ENCODE peak calls at places on chromosomes 4 and X, in eight cellular contexts. T, J, C, U, M, K, X and Q are unnamed samples.

GRCh38 chrX:154142386-154142785 is 1.7 kb upstream of the OPN1LW start:
- DNase-seq in M (no peak), J (no peak), X (no peak), T (peak; percentile 19), U (no peak), K (no peak), C (no peak), Q (no peak)

GRCh38 chr4:182492456-182492855 is 249.3 kb downstream of the TENM3 start:
- DNase-seq in K (no peak), J (no peak), X (no peak), U (no peak), M (no peak), T (no peak), C (no peak), Q (no peak)

GRCh38 chrX:81174286-81174685 is 27.4 kb downstream of the HMGN5 start:
- DNase-seq in C (peak; percentile 11), M (no peak), K (no peak), X (no peak), J (no peak), U (no peak), T (no peak), Q (no peak)

GRCh38 chr4:101910786-101911373 is 120.3 kb downstream of the BANK1 start:
- DNase-seq in K (no peak), M (no peak), T (no peak), J (no peak), U (no peak), C (no peak), X (no peak), Q (no peak)

GRCh38 chrX:149629730-149630387 is 1.7 kb downstream of the TMEM185A start:
- DNase-seq in K (no peak), X (no peak), C (no peak), M (no peak), T (no peak), J (no peak), U (no peak), Q (no peak)

GRCh38 chrX:43836435-43837184 is 45.6 kb downstream of the MAOB start:
- DNase-seq in X (no peak), U (no peak), J (no peak), T (no peak), C (peak; percentile 24), K (no peak), M (no peak), Q (no peak)

GRCh38 chr4:85953651-85954018 is 406.2 kb downstream of the MAPK10 start:
- DNase-seq in X (no peak), C (peak; percentile 74), K (no peak), T (no peak), U (no peak), J (no peak), M (no peak), Q (no peak)

GRCh38 chr4:160319221-160319867 is 1216.5 kb downstream of the RAPGEF2 start:
- DNase-seq in C (peak; percentile 99), J (no peak), T (no peak), K (no peak), X (no peak), M (no peak), U (no peak), Q (no peak)

GRCh38 chr4:52914051-52914605 is 52.0 kb downstream of the RASL11B start:
- DNase-seq in M (peak; percentile 33), J (no peak), X (no peak), C (no peak), U (no peak), K (no peak), T (no peak), Q (no peak)

GRCh38 chr4:176735300-176735699 is 57.4 kb downstream of the VEGFC start:
- DNase-seq in J (no peak), X (no peak), K (no peak), C (no peak), M (no peak), T (no peak), U (no peak), Q (no peak)

GRCh38 chrX:11458175-11458574 is 165.0 kb downstream of the AMELX start:
- DNase-seq in U (no peak), C (no peak), X (no peak), M (no peak), J (no peak), T (peak; percentile 44), K (peak; percentile 26), Q (no peak)

GRCh38 chr4:40409835-40410234 is 74.7 kb downstream of the CHRNA9 start:
- DNase-seq in U (no peak), K (no peak), T (no peak), J (no peak), M (no peak), X (no peak), C (no peak), Q (no peak)

GRCh38 chrX:13048265-13048664 is 3.8 kb upstream of the FAM9C start:
- DNase-seq in K (no peak), J (no peak), T (no peak), X (no peak), C (no peak), U (no peak), M (no peak), Q (no peak)

GRCh38 chr4:128635939-128636551 is 173.5 kb upstream of the JADE1 start:
- DNase-seq in U (no peak), C (no peak), K (no peak), T (no peak), X (no peak), M (no peak), J (no peak), Q (no peak)

GRCh38 chrX:7147431-7147977 is at the start of gene STS:
- DNase-seq in U (peak; percentile 76), X (peak; percentile 68), T (peak; percentile 4), M (peak; percentile 17), J (peak; percentile 52), C (no peak), K (peak; percentile 44), Q (peak; percentile 74)

GRCh38 chrX:10157545-10157944 is 770 bp downstream of the CLCN4 start:
- DNase-seq in T (no peak), M (no peak), J (no peak), X (no peak), C (no peak), K (no peak), U (no peak), Q (no peak)

GRCh38 chrX:13661735-13662536 is 9.0 kb downstream of the TCEANC start:
- DNase-seq in T (no peak), X (no peak), C (no peak), K (no peak), J (no peak), M (no peak), U (no peak), Q (no peak)

GRCh38 chr4:150368667-150369066 is 213.3 kb upstream of the MAB21L2 start:
- DNase-seq in T (no peak), M (no peak), K (no peak), U (no peak), J (no peak), X (no peak), C (no peak), Q (no peak)

GRCh38 chr4:153483432-153484418 is 17.6 kb downstream of the TMEM131L start:
- DNase-seq in K (no peak), M (no peak), X (no peak), C (no peak), J (no peak), T (no peak), U (no peak), Q (no peak)
- H3K9me3 ChIP-seq in K (no peaks in the 10 kb centered on the region), M (no peaks in the 10 kb centered on the region), X (no peaks in the 10 kb centered on the region), C (no peaks in the 10 kb centered on the region), J (no peaks in the 10 kb centered on the region), T (no peaks in the 10 kb centered on the region), U (no peaks in the 10 kb centered on the region), Q (no peaks in the 10 kb centered on the region)

DNA sequence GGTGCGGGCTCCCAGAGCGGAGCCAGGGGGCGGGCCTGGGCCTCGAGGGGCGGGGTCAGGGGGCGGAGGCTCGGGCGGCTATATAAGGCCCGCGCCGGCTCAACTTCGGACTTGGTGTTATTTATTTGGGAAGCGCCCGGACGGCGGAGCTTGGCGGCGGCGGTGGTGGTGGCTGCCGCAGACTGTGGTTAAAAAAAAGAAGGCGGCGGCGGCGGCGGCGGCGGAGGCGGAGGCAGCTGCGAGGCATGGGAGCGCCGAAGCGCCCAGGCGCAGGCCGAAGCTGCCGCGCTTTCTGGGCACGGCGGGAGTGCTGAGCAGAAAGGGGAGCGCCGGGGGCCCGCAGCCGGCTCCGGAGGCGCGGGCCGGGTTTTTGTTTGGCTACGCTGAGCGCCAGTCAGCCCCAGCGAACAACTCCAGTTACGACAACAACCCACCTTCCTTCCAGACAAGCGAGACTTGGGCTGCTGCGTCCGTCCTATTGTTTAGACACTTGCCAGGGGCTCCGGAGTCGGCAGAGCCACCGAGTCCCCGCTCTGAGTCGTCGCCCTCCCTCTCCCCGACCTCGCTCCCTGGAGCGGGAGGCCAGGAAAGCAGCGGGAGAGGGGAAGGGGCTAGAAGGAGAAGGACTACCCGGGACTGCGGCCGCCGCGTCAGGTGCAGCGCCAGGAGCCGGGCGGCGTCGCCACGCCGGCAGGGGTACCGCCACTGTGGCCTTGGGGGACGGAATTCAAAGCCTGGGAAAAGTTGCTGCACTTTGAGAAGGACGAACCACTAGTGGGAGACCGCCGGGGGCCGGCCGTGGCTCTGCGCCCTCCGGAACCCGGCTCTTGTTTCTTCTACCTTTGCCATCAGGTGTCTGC is at the start of gene SLIT2:
- DNase-seq in J (peak; percentile 81), C (peak; percentile 10), T (peak; percentile 78), K (peak; percentile 49), U (peak; percentile 76), X (peak; percentile 86), M (peak; percentile 79), Q (peak; percentile 95)
- TF ChIP-seq POLR2A in J (peak; percentile 59), C (no peak), T (peak; percentile 72), K (no peak), U (no peak), X (peak; percentile 59), M (peak; percentile 88), Q (peak; percentile 67)

DNA sequence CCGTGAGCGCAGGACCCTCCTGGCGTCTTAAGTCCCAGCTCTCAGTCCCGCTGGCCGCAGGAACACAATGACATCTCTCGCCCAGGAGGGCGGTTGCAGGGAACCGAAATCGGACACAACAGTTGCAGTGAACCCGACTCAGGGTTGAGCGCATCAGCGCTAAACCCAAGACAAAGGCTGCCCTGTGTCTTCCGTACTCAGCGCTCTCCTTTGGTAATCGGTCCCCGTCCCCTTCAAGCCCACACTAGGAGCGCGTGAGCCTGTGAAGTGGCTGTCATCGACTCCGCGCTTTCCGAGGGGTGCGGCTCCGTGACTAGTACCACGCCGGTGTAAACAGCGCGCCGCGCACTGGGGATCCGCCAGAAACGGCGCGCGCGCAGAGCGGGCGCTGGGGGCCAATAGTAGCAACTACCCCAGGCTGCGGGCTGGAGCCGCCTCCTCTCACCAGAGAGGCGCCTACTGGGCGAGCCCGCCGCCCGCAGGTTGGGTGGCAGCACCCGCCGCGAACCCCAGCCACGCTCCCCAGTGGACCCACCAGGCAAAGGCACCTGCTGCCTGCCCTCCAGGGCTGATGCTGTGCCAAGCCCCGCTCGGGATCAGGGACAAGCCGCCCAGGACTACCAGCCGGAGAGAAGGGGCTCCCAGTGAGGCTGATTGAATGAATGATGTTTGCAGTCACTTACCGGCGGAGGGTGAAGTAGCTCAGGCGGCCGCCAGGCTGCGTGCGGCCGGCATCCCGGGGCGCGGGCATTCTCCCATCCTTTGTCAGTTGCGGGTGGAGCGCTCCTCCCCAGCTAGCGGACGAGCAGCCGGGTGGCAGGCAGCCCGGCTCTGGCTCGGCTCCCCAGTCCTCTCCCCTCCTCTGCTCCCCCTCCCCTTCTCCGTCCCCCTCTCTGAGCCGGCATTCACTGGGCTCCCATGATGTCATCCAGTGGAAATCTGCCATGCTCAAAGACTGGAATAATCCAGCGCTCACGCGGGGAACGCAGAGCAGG is 370.4 kb upstream of the SMIM31 start:
- DNase-seq in C (peak; percentile 0), U (no peak), K (no peak), T (peak; percentile 4), J (no peak), X (peak; percentile 50), M (no peak), Q (peak; percentile 63)
- TF ChIP-seq CTCF in C (no peak), U (no peak), K (no peak), T (no peak), J (no peak), X (no peak), M (no peak), Q (no peak)

GRCh38 chr4:110025057-110025456 is 112.4 kb downstream of the EGF start:
- DNase-seq in M (no peak), X (no peak), U (no peak), T (no peak), C (no peak), K (no peak), J (no peak), Q (no peak)
- H3K9me3 ChIP-seq in M (no peaks in the 10 kb centered on the region), X (no peaks in the 10 kb centered on the region), U (no peaks in the 10 kb centered on the region), T (no peaks in the 10 kb centered on the region), C (no peaks in the 10 kb centered on the region), K (no peaks in the 10 kb centered on the region), J (no peaks in the 10 kb centered on the region), Q (no peaks in the 10 kb centered on the region)